ENCODE peak calls at places on chromosomes 16 and 17, in five cellular contexts. K is stimulated activated CD4-positive, alpha-beta T cell treated with anti-CD3 and anti-CD28 coated beads, Interleukin-4, amount 100 ng/mL, for 1 hour; Q is neural crest cell; O is Right ventricle myocardium superior; J is stomach. P is an unnamed sample.

GRCh38 chr17:82457790-82458129 is 781 bp upstream of the NARF start:
- DNase-seq in O (no peak), Q (no peak), K (no peak), J (no peak), P (no peak)

GRCh38 chr17:4900231-4901107 is 1.1 kb downstream of the C17orf107 start:
- DNase-seq in O (peak), K (peak), J (peak), Q (no peak), P (no peak)

GRCh38 chr17:55770220-55770870 is 19.5 kb downstream of the PCTP start:
- DNase-seq in Q (no peak), J (no peak), O (no peak), K (no peak), P (no peak)

GRCh38 chr17:65231086-65231485 is 93.9 kb downstream of the RGS9 start:
- DNase-seq in Q (no peak), K (no peak), O (no peak), J (no peak), P (no peak)

GRCh38 chr17:6184508-6184907 is 114.3 kb downstream of the WSCD1 start:
- DNase-seq in O (no peak), J (no peak), K (no peak), Q (no peak), P (no peak)

GRCh38 chr16:21083729-21084268 is 66.8 kb downstream of the DNAH3 start:
- DNase-seq in Q (peak), O (peak), J (peak), K (peak), P (peak)

GRCh38 chr17:36195474-36196098 is 972 bp downstream of the CCL3L1 start:
- DNase-seq in O (no peak), Q (no peak), J (no peak), K (no peak), P (no peak)

GRCh38 chr16:29992371-29992967 is 2.9 kb downstream of the HIRIP3 start:
- DNase-seq in J (no peak), O (peak), Q (no peak), K (no peak), P (peak)

GRCh38 chr16:69503244-69503643 is 62.5 kb upstream of the NFAT5 start:
- DNase-seq in J (no peak), K (no peak), Q (no peak), O (no peak), P (no peak)

P was measured in posterior vena cava.